ENCODE peak calls at places on chromosomes 7 and 10, in four cellular contexts. One of them, this sample, is unnamed.

GRCh38 chr10:21969326-21970287 is 33.9 kb downstream of the DNAJC1 start:
- DNase-seq in K562: no peak
- DNase-seq in HepG2: no peak
- DNase-seq in H1: no peak
- DNase-seq in this sample: no peak

GRCh38 chr10:74634995-74635536 is 191.3 kb upstream of the KAT6B start:
- DNase-seq in K562: no peak
- DNase-seq in H1: no peak
- DNase-seq in HepG2: no peak
- DNase-seq in this sample: no peak

GRCh38 chr7:33325754-33326484 is 196.6 kb downstream of the BBS9 start:
- DNase-seq in H1: no peak
- DNase-seq in HepG2: no peak
- DNase-seq in K562: no peak
- DNase-seq in this sample: no peak

GRCh38 chr7:157722137-157723060 is 385.6 kb downstream of the DNAJB6 start:
- DNase-seq in H1: no peak
- DNase-seq in K562: no peak
- DNase-seq in HepG2: no peak
- DNase-seq in this sample: no peak

GRCh38 chr7:68697821-68698280 is 900.4 kb upstream of the AUTS2 start:
- DNase-seq in H1: no peak
- DNase-seq in K562: no peak
- DNase-seq in HepG2: no peak
- DNase-seq in this sample: no peak

GRCh38 chr10:93068411-93069244 is 5.1 kb upstream of the CYP26A1 start:
- DNase-seq in H1: peak
- DNase-seq in K562: no peak
- DNase-seq in HepG2: no peak
- DNase-seq in this sample: no peak

GRCh38 chr7:120554960-120555571 is 282.1 kb downstream of the KCND2 start:
- DNase-seq in HepG2: peak
- DNase-seq in H1: peak
- DNase-seq in K562: peak
- DNase-seq in this sample: peak

GRCh38 chr10:31770307-31770902 is 158.2 kb downstream of the ARHGAP12 start:
- DNase-seq in HepG2: peak
- DNase-seq in H1: no peak
- DNase-seq in K562: peak
- DNase-seq in this sample: no peak

GRCh38 chr10:95394161-95394880 is 103.5 kb upstream of the PDLIM1 start:
- DNase-seq in H1: no peak
- DNase-seq in HepG2: peak
- DNase-seq in K562: peak
- DNase-seq in this sample: peak

GRCh38 chr10:63720689-63721088 is 199.5 kb downstream of the REEP3 start:
- DNase-seq in H1: no peak
- DNase-seq in K562: no peak
- DNase-seq in HepG2: no peak
- DNase-seq in this sample: no peak

GRCh38 chr10:67883710-67884312 is 645 bp upstream of the SIRT1 start:
- DNase-seq in HepG2: no peak
- DNase-seq in H1: no peak
- DNase-seq in K562: peak
- DNase-seq in this sample: no peak

GRCh38 chr10:79096514-79096913 is 27.7 kb downstream of the ZMIZ1 start:
- DNase-seq in HepG2: no peak
- DNase-seq in H1: no peak
- DNase-seq in K562: no peak
- DNase-seq in this sample: no peak

GRCh38 chr10:136465-136762 is 1.2 kb downstream of the ZMYND11 start:
- DNase-seq in K562: no peak
- DNase-seq in HepG2: no peak
- DNase-seq in H1: no peak
- DNase-seq in this sample: no peak
- H2AFZ ChIP-seq in K562: peak
- H2AFZ ChIP-seq in HepG2: no peak
- H2AFZ ChIP-seq in H1: no peak
- H2AFZ ChIP-seq in this sample: no peak

GRCh38 chr7:94440460-94441039 is 45.9 kb downstream of the COL1A2 start:
- DNase-seq in H1: no peak
- DNase-seq in K562: no peak
- DNase-seq in HepG2: peak
- DNase-seq in this sample: no peak

GRCh38 chr7:94439893-94440381 is 45.2 kb downstream of the COL1A2 start:
- DNase-seq in K562: no peak
- DNase-seq in H1: no peak
- DNase-seq in HepG2: peak
- DNase-seq in this sample: no peak

GRCh38 chr7:94434031-94434430 is 39.3 kb downstream of the COL1A2 start:
- DNase-seq in H1: no peak
- DNase-seq in K562: no peak
- DNase-seq in HepG2: no peak
- DNase-seq in this sample: no peak

GRCh38 chr7:94436018-94436604 is 41.4 kb downstream of the COL1A2 start:
- DNase-seq in H1: peak
- DNase-seq in K562: peak
- DNase-seq in HepG2: peak
- DNase-seq in this sample: peak

DNA sequence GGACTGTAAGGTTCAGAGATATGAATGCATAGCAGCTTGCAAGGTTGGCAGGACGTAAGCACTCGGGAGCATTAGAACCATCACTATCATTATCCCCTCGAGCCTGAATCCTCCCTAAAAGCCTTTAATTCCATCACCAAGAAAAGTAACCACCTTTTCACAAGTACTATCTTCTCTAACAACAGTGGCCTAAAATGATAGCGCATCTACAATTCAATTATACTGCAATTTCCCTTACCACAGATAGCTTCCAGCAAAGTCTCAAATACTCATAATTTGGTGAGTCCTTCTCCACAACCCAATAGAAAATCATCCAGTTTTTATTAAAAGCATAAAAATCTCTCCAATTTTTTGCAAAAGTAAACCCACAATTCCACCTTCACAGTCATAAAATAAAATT is 42.0 kb downstream of the COL1A2 start:
- DNase-seq in H1: no peak
- DNase-seq in K562: no peak
- DNase-seq in HepG2: no peak
- DNase-seq in this sample: no peak
- TF ChIP-seq CEBPB in H1: no peak
- TF ChIP-seq CEBPB in K562: no peak
- TF ChIP-seq CEBPB in HepG2: no peak
- TF ChIP-seq CEBPB in this sample: no peak

GRCh38 chr10:132882069-132882468 is 60.3 kb downstream of the CFAP46 start:
- DNase-seq in HepG2: no peak
- DNase-seq in K562: no peak
- DNase-seq in H1: no peak
- DNase-seq in this sample: no peak
- TF ChIP-seq FOSL1 in HepG2: no peak
- TF ChIP-seq FOSL1 in K562: no peak
- TF ChIP-seq FOSL1 in H1: no peak
- TF ChIP-seq FOSL1 in this sample: no peak

DNA sequence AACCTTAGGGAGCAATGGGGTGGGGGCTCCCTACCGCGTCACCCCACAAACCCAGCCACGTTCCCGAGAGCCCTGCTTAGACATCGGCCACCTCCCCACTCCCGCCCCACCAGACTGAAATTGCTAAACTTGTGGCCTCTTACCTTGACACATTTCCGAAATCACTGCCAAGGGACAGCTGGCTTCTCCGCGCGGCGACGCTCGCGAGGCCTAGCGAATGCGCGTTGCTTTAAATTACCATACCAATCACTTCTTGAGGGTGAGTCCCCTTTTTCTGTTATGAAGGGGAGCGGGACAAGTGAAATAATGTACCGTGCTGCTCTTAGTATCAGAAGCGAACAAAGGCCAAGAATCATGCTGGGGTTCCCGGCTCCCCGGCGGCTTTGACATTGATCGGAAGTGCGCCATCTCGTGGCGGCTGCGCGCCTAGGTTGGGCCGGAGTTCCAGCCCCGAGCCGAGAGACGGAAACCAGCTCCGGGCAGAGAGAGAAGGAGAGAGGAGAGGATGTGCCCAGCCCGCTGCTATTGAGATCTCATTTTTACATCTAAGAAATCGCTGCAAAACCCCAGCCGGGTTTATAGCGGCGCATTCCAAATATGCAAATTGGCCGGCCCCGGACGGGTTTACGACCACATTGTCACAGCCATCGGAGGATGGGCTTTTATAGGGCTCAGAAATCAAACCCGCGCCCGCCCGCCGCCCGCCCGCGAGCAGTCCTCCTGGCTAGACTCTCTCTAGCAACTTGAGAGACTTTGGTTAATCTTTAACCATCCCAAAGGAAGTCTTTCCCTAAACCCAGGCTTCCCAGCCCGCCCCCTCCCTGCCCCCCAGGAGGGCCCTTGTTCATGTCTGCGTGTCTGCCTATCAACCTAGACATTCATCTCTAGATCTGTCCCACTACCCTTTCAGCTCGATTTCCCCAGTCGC is 5.3 kb downstream of the HOXA11 start:
- DNase-seq in HepG2: peak
- DNase-seq in H1: peak
- DNase-seq in K562: peak
- DNase-seq in this sample: no peak
- H2AFZ ChIP-seq in HepG2: no peak
- H2AFZ ChIP-seq in H1: no peak
- H2AFZ ChIP-seq in K562: no peak
- H2AFZ ChIP-seq in this sample: peak

DNA sequence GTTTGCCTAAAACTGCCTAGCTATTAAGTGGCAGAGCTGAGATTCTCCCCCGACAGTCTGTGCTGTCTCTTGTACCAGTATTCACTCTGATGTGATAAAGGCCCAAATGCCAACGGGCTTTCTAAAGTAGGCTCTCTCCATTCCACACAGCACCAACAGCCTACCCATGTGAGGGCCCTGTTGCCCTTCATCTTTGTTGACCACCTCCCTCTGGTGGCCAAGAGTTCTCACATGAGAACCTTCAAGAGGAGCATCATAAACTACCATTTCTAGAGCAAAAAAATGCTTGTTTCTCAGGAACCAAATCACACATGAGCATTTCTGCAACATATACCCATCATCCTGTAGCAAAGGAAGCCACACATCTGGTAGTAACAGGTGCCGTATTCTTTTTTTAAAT is 185.8 kb downstream of the GRM8 start:
- DNase-seq in HepG2: peak
- DNase-seq in H1: no peak
- DNase-seq in K562: no peak
- DNase-seq in this sample: no peak
- TF ChIP-seq CEBPB in HepG2: no peak
- TF ChIP-seq CEBPB in H1: no peak
- TF ChIP-seq CEBPB in K562: no peak
- TF ChIP-seq CEBPB in this sample: no peak

DNA sequence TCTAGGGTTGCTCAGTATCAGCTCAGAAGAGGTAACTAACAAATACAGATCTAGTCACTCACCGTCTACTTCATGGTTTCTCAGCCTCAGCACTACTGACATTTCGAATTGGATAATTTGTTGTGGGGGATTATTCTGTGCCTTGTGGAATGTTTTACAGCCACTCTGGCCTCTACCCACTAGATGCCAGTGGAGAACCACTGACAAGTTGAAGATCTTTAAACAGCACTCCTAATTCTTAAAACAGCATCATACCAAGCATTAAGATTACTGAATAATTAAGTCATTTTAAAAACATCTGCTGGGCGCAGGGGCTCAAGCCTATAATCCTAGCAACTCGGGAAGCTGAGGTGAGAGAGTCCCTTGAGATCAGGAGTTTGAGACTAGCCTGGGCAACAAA is 82.6 kb downstream of the UPF2 start:
- DNase-seq in K562: no peak
- DNase-seq in HepG2: no peak
- DNase-seq in H1: no peak
- DNase-seq in this sample: no peak
- TF ChIP-seq FOSL1 in K562: no peak
- TF ChIP-seq FOSL1 in HepG2: no peak
- TF ChIP-seq FOSL1 in H1: no peak
- TF ChIP-seq FOSL1 in this sample: no peak

GRCh38 chr10:45560262-45560661 is 112.3 kb downstream of the ZFAND4 start:
- DNase-seq in K562: no peak
- DNase-seq in H1: no peak
- DNase-seq in HepG2: peak
- DNase-seq in this sample: no peak
- H2AFZ ChIP-seq in K562: no peak
- H2AFZ ChIP-seq in H1: no peak
- H2AFZ ChIP-seq in HepG2: no peak
- H2AFZ ChIP-seq in this sample: no peak

DNA sequence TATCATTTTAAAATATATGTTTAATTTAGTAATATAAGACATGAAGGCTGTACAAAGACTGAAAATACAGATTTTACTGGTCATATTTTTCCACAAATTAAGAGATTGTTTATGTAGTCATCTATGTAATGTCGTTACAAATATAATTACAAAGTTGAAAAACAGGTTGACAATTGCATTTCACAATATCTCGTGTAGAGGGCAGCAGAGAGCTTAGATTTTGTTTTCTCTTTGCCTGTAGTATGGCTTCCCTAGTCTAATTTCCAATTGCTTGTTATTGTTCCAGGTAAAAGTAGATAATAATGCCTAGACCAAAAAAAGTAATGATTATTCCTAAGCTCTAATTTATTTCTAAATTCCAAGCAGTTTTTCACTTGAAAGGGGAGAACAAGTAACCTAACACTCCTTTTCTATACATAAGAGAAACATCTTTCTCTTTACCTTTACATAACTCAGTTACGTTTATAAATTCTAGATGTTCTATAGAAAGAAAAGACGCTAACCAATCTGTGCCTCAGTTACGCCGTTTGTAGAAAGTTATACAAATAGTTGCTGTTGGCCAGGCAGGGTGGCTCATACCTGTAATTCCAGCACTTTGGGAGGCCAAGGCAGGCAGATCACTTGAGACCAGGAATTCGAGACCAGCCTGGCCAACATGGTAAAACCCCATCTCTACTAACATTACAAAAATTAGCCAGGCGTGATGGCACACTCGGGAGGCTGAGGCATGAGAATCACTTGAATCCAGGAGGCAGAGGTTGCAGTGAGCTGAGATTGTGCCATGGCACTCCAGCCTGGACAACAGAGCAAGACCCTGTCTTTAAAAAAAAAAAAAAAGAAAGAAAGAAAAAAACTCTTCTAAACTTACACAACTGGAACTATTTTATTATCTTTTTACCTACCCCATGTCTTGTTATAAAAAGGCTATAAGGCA is 30.0 kb downstream of the NET1 start:
- DNase-seq in HepG2: peak
- DNase-seq in K562: peak
- DNase-seq in H1: no peak
- DNase-seq in this sample: peak
- TF ChIP-seq CEBPB in HepG2: peak
- TF ChIP-seq CEBPB in K562: peak
- TF ChIP-seq CEBPB in H1: peak
- TF ChIP-seq CEBPB in this sample: peak